ENCODE peak calls at places on chromosomes 1 and 21, in ten cellular contexts. V, M, Z, A, I, U, P, B, S and Y are unnamed samples.

GRCh38 chr1:28456078-28456477 is 49.8 kb upstream of the RCC1 start:
- DNase-seq in V (peak; percentile 81), M (no peak), Z (no peak), A (no peak), I (no peak), U (no peak), P (peak; percentile 54), B (no peak), S (no peak), Y (no peak)

GRCh38 chr1:41021526-41022308 is at the start of gene SLFNL1:
- DNase-seq in V (no peak), M (no peak), Z (no peak), A (no peak), I (no peak), U (peak; percentile 56), P (no peak), B (no peak), S (no peak), Y (no peak)

GRCh38 chr1:29120955-29121485 is 2.7 kb downstream of the TMEM200B start:
- DNase-seq in V (peak; percentile 49), M (peak; percentile 91), Z (peak; percentile 56), A (no peak), I (no peak), U (peak; percentile 65), P (no peak), B (peak; percentile 34), S (peak; percentile 64), Y (no peak)

GRCh38 chr1:153728305-153729066 is 636 bp downstream of the INTS3 start:
- DNase-seq in V (peak; percentile 68), M (peak; percentile 35), Z (no peak), A (no peak), I (peak; percentile 38), U (peak; percentile 57), P (peak; percentile 73), B (peak; percentile 59), S (peak; percentile 61), Y (no peak)

GRCh38 chr1:7464736-7465135 is 306.4 kb upstream of the VAMP3 start:
- DNase-seq in V (no peak), M (no peak), Z (no peak), A (no peak), I (no peak), U (no peak), P (no peak), B (no peak), S (no peak), Y (no peak)

GRCh38 chr1:25572708-25573590 is 29.5 kb downstream of the LDLRAP1 start:
- DNase-seq in V (peak; percentile 50), M (peak; percentile 57), Z (no peak), A (no peak), I (no peak), U (peak; percentile 56), P (peak; percentile 18), B (no peak), S (no peak), Y (no peak)

GRCh38 chr1:54798769-54799641 is 2.1 kb downstream of the TTC22 start:
- DNase-seq in V (peak; percentile 49), M (no peak), Z (no peak), A (no peak), I (no peak), U (no peak), P (peak; percentile 61), B (no peak), S (no peak), Y (no peak)

GRCh38 chr1:59199147-59199546 is 97.7 kb upstream of the FGGY start:
- DNase-seq in V (no peak), M (no peak), Z (no peak), A (no peak), I (no peak), U (no peak), P (no peak), B (no peak), S (no peak), Y (no peak)

GRCh38 chr1:199283814-199284213 is 645.0 kb downstream of the PTPRC start:
- DNase-seq in V (no peak), M (no peak), Z (no peak), A (no peak), I (no peak), U (no peak), P (no peak), B (no peak), S (no peak), Y (no peak)

GRCh38 chr1:160367934-160368923 is 1.4 kb downstream of the NHLH1 start:
- DNase-seq in V (no peak), M (no peak), Z (no peak), A (no peak), I (no peak), U (no peak), P (no peak), B (no peak), S (no peak), Y (no peak)

GRCh38 chr1:235160965-235161684 is at the start of gene RBM34:
- DNase-seq in V (peak; percentile 86), M (peak; percentile 89), Z (peak; percentile 91), A (peak; percentile 66), I (peak; percentile 82), U (peak; percentile 96), P (peak; percentile 84), B (peak; percentile 92), S (peak; percentile 94), Y (peak; percentile 56)

GRCh38 chr1:81650741-81651140 is 150.0 kb upstream of the ADGRL2 start:
- DNase-seq in V (no peak), M (no peak), Z (no peak), A (no peak), I (no peak), U (no peak), P (no peak), B (no peak), S (no peak), Y (no peak)

GRCh38 chr1:109770331-109771095 is 6.8 kb upstream of the EPS8L3 start:
- DNase-seq in V (no peak), M (no peak), Z (no peak), A (no peak), I (peak; percentile 44), U (peak; percentile 59), P (no peak), B (no peak), S (no peak), Y (no peak)

GRCh38 chr1:26164036-26164927 is 4.5 kb downstream of the C1orf232 start:
- DNase-seq in V (peak; percentile 9), M (peak; percentile 91), Z (peak; percentile 30), A (no peak), I (peak; percentile 49), U (peak; percentile 61), P (no peak), B (peak; percentile 68), S (no peak), Y (no peak)

GRCh38 chr1:154851392-154852177 is 18.5 kb downstream of the KCNN3 start:
- DNase-seq in V (no peak), M (no peak), Z (no peak), A (no peak), I (no peak), U (no peak), P (no peak), B (no peak), S (no peak), Y (no peak)

GRCh38 chr1:26190373-26190987 is at the start of gene CATSPER4:
- DNase-seq in V (peak; percentile 19), M (no peak), Z (no peak), A (no peak), I (no peak), U (no peak), P (no peak), B (no peak), S (no peak), Y (no peak)

GRCh38 chr1:235307158-235308124 is 20.5 kb downstream of the ARID4B start:
- DNase-seq in V (peak; percentile 76), M (no peak), Z (no peak), A (no peak), I (no peak), U (no peak), P (no peak), B (no peak), S (no peak), Y (peak; percentile 36)

GRCh38 chr21:32624726-32625125 is 12.5 kb upstream of the CFAP298 start:
- DNase-seq in V (peak; percentile 49), M (no peak), Z (no peak), A (peak; percentile 6), I (no peak), U (no peak), P (peak; percentile 61), B (no peak), S (no peak), Y (no peak)

GRCh38 chr1:30649321-30649991 is 73.9 kb downstream of the MATN1 start:
- DNase-seq in V (no peak), M (no peak), Z (no peak), A (no peak), I (no peak), U (no peak), P (peak; percentile 32), B (peak; percentile 53), S (peak; percentile 84), Y (no peak)

GRCh38 chr1:36251794-36252481 is 27.7 kb downstream of the THRAP3 start:
- DNase-seq in V (peak; percentile 45), M (no peak), Z (no peak), A (no peak), I (no peak), U (no peak), P (no peak), B (no peak), S (no peak), Y (no peak)

GRCh38 chr1:236168716-236169429 is 26.5 kb downstream of the GPR137B start:
- DNase-seq in V (peak; percentile 85), M (no peak), Z (no peak), A (peak; percentile 19), I (no peak), U (peak; percentile 78), P (peak; percentile 98), B (peak; percentile 36), S (no peak), Y (no peak)

GRCh38 chr1:18957532-18958295 is 1.2 kb upstream of the IFFO2 start:
- DNase-seq in V (no peak), M (no peak), Z (no peak), A (no peak), I (no peak), U (no peak), P (peak; percentile 83), B (no peak), S (no peak), Y (no peak)

GRCh38 chr1:145960468-145961108 is 2.8 kb upstream of the LIX1L start:
- DNase-seq in V (peak; percentile 66), M (peak; percentile 71), Z (peak; percentile 41), A (no peak), I (peak; percentile 64), U (peak; percentile 89), P (no peak), B (peak; percentile 80), S (peak; percentile 79), Y (no peak)

GRCh38 chr1:108079550-108079949 is 114.6 kb upstream of the VAV3 start:
- DNase-seq in V (no peak), M (peak; percentile 42), Z (no peak), A (no peak), I (no peak), U (no peak), P (no peak), B (no peak), S (no peak), Y (no peak)

GRCh38 chr1:24892188-24893153 is 37.6 kb downstream of the RUNX3 start:
- DNase-seq in V (no peak), M (no peak), Z (no peak), A (no peak), I (no peak), U (no peak), P (no peak), B (no peak), S (no peak), Y (no peak)

GRCh38 chr1:42392255-42392654 is 11.7 kb downstream of the RIMKLA start:
- DNase-seq in V (no peak), M (no peak), Z (no peak), A (no peak), I (no peak), U (no peak), P (no peak), B (no peak), S (no peak), Y (no peak)

GRCh38 chr1:44784094-44785026 is 3.6 kb downstream of the BEST4 start:
- DNase-seq in V (no peak), M (peak; percentile 59), Z (no peak), A (no peak), I (no peak), U (no peak), P (no peak), B (peak; percentile 53), S (no peak), Y (no peak)

GRCh38 chr1:227925582-227926198 is 22.0 kb downstream of the WNT9A start:
- DNase-seq in V (no peak), M (no peak), Z (no peak), A (no peak), I (no peak), U (no peak), P (no peak), B (no peak), S (no peak), Y (no peak)